ENCODE peak calls at places on chromosomes 1 and 21, in four cellular contexts. M is osteoblast, Q is IMR-90, C is HCT116. S is an unnamed sample.

GRCh38 chr1:192516776-192517297 is 58.7 kb upstream of the RGS1 start:
- DNase-seq in M (peak; percentile 62), Q (no peak), C (no peak), S (peak; percentile 69)

GRCh38 chr1:81186271-81186670 is 614.5 kb upstream of the ADGRL2 start:
- DNase-seq in M (no peak), Q (peak; percentile 40), C (no peak), S (peak; percentile 17)

GRCh38 chr1:8873506-8874229 is 4.8 kb downstream of the ENO1 start:
- DNase-seq in M (peak; percentile 96), Q (peak; percentile 98), C (peak; percentile 91), S (peak; percentile 98)

GRCh38 chr1:160911441-160911840 is 26.5 kb upstream of the ITLN1 start:
- DNase-seq in M (no peak), Q (peak; percentile 3), C (no peak), S (peak; percentile 15)

GRCh38 chr1:200364121-200364759 is 45.6 kb downstream of the ZNF281 start:
- DNase-seq in M (no peak), Q (peak; percentile 51), C (no peak), S (peak; percentile 60)

GRCh38 chr1:197356723-197357533 is 88.9 kb downstream of the CRB1 start:
- DNase-seq in M (peak; percentile 70), Q (peak; percentile 58), C (peak; percentile 42), S (peak; percentile 33)

GRCh38 chr1:115063238-115063901 is 25.9 kb downstream of the TSPAN2 start:
- DNase-seq in M (no peak), Q (no peak), C (no peak), S (peak; percentile 76)

GRCh38 chr1:234659538-234659937 is 49.6 kb upstream of the IRF2BP2 start:
- DNase-seq in M (peak; percentile 86), Q (peak; percentile 89), C (peak; percentile 69), S (peak; percentile 72)

GRCh38 chr1:220280249-220280648 is 8.0 kb upstream of the RAB3GAP2 start:
- DNase-seq in M (no peak), Q (no peak), C (no peak), S (no peak)

GRCh38 chr1:77039739-77040138 is 172.5 kb downstream of the ST6GALNAC5 start:
- DNase-seq in M (peak; percentile 91), Q (peak; percentile 95), C (peak; percentile 66), S (peak; percentile 98)

GRCh38 chr1:201602413-201603265 is 63.7 kb downstream of the NAV1 start:
- DNase-seq in M (peak; percentile 95), Q (peak; percentile 96), C (no peak), S (peak; percentile 99)

GRCh38 chr1:23825076-23825761 is at the start of gene HMGCL:
- DNase-seq in M (peak; percentile 98), Q (peak; percentile 84), C (peak; percentile 58), S (peak; percentile 72)

GRCh38 chr1:204591473-204592090 is 75.4 kb downstream of the MDM4 start:
- DNase-seq in M (peak; percentile 92), Q (peak; percentile 76), C (no peak), S (peak; percentile 62)

GRCh38 chr1:27338751-27339150 is 3.1 kb upstream of the SYTL1 start:
- DNase-seq in M (peak; percentile 81), Q (no peak), C (no peak), S (no peak)

GRCh38 chr1:165444897-165445370 is at the start of gene RXRG:
- DNase-seq in M (peak; percentile 9), Q (peak; percentile 0), C (no peak), S (no peak)

GRCh38 chr1:2354511-2355407 is 36.6 kb downstream of the MORN1 start:
- DNase-seq in M (peak; percentile 74), Q (no peak), C (no peak), S (no peak)

GRCh38 chr1:165858928-165859845 is 31.8 kb downstream of the UCK2 start:
- DNase-seq in M (no peak), Q (no peak), C (no peak), S (peak; percentile 42)

GRCh38 chr21:26769613-26770188 is 75.5 kb downstream of the ADAMTS1 start:
- DNase-seq in M (peak; percentile 77), Q (peak; percentile 73), C (no peak), S (no peak)

GRCh38 chr1:10892138-10893065 is 96.0 kb upstream of the CASZ1 start:
- DNase-seq in M (peak; percentile 39), Q (no peak), C (no peak), S (no peak)

GRCh38 chr1:116984406-116985160 is 17.0 kb upstream of the CD101 start:
- DNase-seq in M (no peak), Q (no peak), C (no peak), S (no peak)

GRCh38 chr21:41927727-41928409 is 25.9 kb downstream of the C2CD2 start:
- DNase-seq in M (no peak), Q (no peak), C (no peak), S (no peak)

GRCh38 chr1:87044840-87045239 is 130.4 kb downstream of the HS2ST1 start:
- DNase-seq in M (no peak), Q (no peak), C (no peak), S (no peak)

GRCh38 chr1:117616356-117616755 is 10.5 kb downstream of the TENT5C start:
- DNase-seq in M (no peak), Q (no peak), C (no peak), S (no peak)

GRCh38 chr1:233615571-233615970 is 1.7 kb downstream of the KCNK1 start:
- DNase-seq in M (no peak), Q (no peak), C (no peak), S (no peak)

GRCh38 chr1:233624289-233624688 is 10.4 kb downstream of the KCNK1 start:
- DNase-seq in M (no peak), Q (no peak), C (no peak), S (no peak)

GRCh38 chr1:233621923-233622322 is 8.0 kb downstream of the KCNK1 start:
- DNase-seq in M (no peak), Q (no peak), C (no peak), S (no peak)

GRCh38 chr1:233617025-233617424 is 3.1 kb downstream of the KCNK1 start:
- DNase-seq in M (no peak), Q (no peak), C (no peak), S (no peak)

GRCh38 chr1:233620065-233620464 is 6.2 kb downstream of the KCNK1 start:
- DNase-seq in M (no peak), Q (no peak), C (no peak), S (no peak)
- H2AFZ ChIP-seq in M (no peak overlapping the region), Q (no peak overlapping the region), C (no peak overlapping the region), S (no peak overlapping the region)

GRCh38 chr1:3746784-3747521 is 5.3 kb upstream of the CCDC27 start:
- DNase-seq in M (peak; percentile 99), Q (peak; percentile 55), C (no peak), S (peak; percentile 48)

GRCh38 chr1:3745071-3745470 is 7.2 kb upstream of the CCDC27 start:
- DNase-seq in M (peak; percentile 71), Q (no peak), C (no peak), S (no peak)

GRCh38 chr1:3747522-3747848 is 4.8 kb upstream of the CCDC27 start:
- DNase-seq in M (no peak), Q (no peak), C (no peak), S (no peak)

GRCh38 chr1:3745590-3746381 is 6.5 kb upstream of the CCDC27 start:
- DNase-seq in M (peak; percentile 84), Q (peak; percentile 5), C (no peak), S (no peak)

GRCh38 chr1:3746389-3746783 is 5.9 kb upstream of the CCDC27 start:
- DNase-seq in M (no peak), Q (no peak), C (no peak), S (no peak)
- H3K4me3 ChIP-seq in M (peak overlapping the region; percentile 77), Q (peak overlapping the region; percentile 63), C (no peak overlapping the region), S (peak overlapping the region; percentile 63)

DNA sequence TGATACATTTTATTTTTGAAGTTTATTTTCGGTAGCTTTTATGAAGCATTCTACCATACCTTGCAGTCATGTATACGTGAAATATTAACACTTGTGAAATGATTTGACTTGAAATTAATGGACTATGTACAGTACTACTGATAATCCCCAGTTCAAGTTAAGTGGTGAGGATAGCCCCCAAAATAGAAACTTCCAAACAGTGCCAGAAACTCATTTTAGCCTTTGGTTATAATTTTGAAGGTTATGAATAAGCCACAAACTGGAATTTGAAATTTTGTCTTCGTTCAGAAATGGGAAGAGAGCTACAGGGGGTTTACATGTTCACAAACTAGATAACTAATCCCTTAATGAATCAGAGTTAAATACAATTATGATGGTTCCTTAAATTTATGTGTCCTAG is 1.5 kb upstream of the HNRNPU start:
- DNase-seq in M (no peak), Q (no peak), C (no peak), S (no peak)
- H3K27ac ChIP-seq in M (no peak overlapping the region), Q (peak overlapping the region; percentile 11), C (no peak overlapping the region), S (no peak overlapping the region)

DNA sequence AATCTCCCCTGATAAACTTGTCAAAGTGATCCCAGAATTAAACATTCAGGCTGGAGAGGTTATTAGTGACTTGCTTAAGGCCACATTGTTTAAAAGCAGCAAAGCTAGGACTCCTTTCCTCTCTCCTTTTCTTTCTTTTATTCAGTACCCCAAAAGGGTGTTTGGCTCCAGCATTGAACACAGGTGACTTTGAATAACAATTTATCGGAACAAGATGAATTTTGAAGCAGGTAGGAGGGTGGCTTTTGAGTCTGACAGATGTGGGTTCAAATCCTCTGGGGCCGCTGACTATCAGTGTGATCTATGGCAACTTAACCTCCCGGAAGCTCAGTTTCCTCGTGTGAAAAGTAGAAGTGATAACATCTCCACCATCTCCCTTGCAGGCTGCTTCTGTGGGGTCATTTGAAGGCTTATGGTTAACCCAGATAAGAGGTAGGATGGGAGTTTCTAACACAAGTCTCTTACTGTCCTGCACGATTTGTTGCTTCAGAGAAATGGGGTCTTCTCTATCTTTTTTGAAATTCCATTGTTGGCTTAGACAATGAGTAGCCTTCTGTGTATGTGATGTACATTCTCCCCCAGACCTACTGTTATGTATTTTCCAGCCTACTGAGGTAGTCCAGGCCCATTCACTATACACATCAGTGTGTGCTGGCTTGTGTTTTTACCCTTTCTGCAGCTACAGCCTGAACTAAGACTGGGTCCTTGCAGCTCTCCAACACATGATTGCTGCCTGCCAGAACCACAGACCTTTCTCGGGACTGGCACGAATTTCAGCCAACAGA is 29.0 kb downstream of the JUN start:
- DNase-seq in M (no peak), Q (no peak), C (no peak), S (no peak)
- H2AFZ ChIP-seq in M (no peak overlapping the region), Q (peak overlapping the region; percentile 15), C (peak overlapping the region; percentile 63), S (no peak overlapping the region)